ENCODE peak calls at places on chromosomes 11 and 22, in five cellular contexts. V is IMR-90, Y is H1, B is HepG2, D is K562. A is an unnamed sample.

GRCh38 chr22:45974498-45974897 is 2.5 kb downstream of the WNT7B start:
- DNase-seq in D (no peak), Y (no peak), V (no peak), B (no peak), A (peak)

GRCh38 chr11:47124675-47125074 is 52.0 kb downstream of the ARFGAP2 start:
- DNase-seq in Y (no peak), D (no peak), B (no peak), V (no peak), A (no peak)

GRCh38 chr11:10524471-10524870 is 16.5 kb downstream of the RNF141 start:
- DNase-seq in D (no peak), B (no peak), Y (no peak), V (no peak), A (no peak)

GRCh38 chr11:59394186-59394585 is 32.0 kb downstream of the OR5A2 start:
- DNase-seq in B (no peak), V (no peak), Y (no peak), D (no peak), A (no peak)

GRCh38 chr11:100681064-100681502 is 6.0 kb upstream of the ARHGAP42 start:
- DNase-seq in Y (no peak), B (peak), V (peak), D (peak), A (no peak)

GRCh38 chr22:47016636-47017035 is 254.2 kb downstream of the TBC1D22A start:
- DNase-seq in B (no peak), V (no peak), Y (no peak), D (no peak), A (no peak)

GRCh38 chr11:113506893-113507292 is 31.7 kb upstream of the DRD2 start:
- DNase-seq in D (no peak), Y (no peak), B (no peak), V (no peak), A (no peak)

GRCh38 chr11:8069771-8070170 is 11.2 kb upstream of the TUB start:
- DNase-seq in B (no peak), Y (no peak), D (no peak), V (no peak), A (no peak)

GRCh38 chr11:47599821-47600377 is 5.7 kb upstream of the C1QTNF4 start:
- DNase-seq in Y (no peak), V (no peak), B (no peak), D (no peak), A (no peak)

GRCh38 chr11:66070604-66071325 is 693 bp downstream of the PACS1 start:
- DNase-seq in V (peak), Y (no peak), D (peak), B (no peak), A (peak)

GRCh38 chr11:86244063-86244521 is 461 bp upstream of the EED start:
- DNase-seq in D (peak), B (peak), V (peak), Y (peak), A (peak)

GRCh38 chr11:19393119-19393518 is 152.4 kb upstream of the E2F8 start:
- DNase-seq in D (no peak), Y (no peak), B (no peak), V (no peak), A (no peak)

GRCh38 chr11:35859311-35859710 is 84.6 kb upstream of the LDLRAD3 start:
- DNase-seq in B (no peak), V (peak), D (no peak), Y (no peak), A (no peak)

GRCh38 chr11:62555464-62556092 is 9.0 kb upstream of the AHNAK start:
- DNase-seq in Y (no peak), D (peak), V (peak), B (no peak), A (peak)
- TF ChIP-seq MAFK in Y (no peak), D (no peak), V (no peak), B (no peak), A (no peak)

GRCh38 chr11:3096909-3097395 is 39.7 kb upstream of the CARS1 start:
- DNase-seq in D (no peak), B (no peak), Y (no peak), V (no peak), A (no peak)
- TF ChIP-seq MAFK in D (no peak), B (no peak), Y (no peak), V (no peak), A (no peak)

GRCh38 chr11:126346586-126346940 is 8.9 kb upstream of the ST3GAL4 start:
- DNase-seq in Y (no peak), V (no peak), B (no peak), D (no peak), A (no peak)
- TF ChIP-seq MAFK in Y (no peak), V (no peak), B (no peak), D (no peak), A (no peak)

GRCh38 chr22:27687984-27688545 is 113.5 kb downstream of the MN1 start:
- DNase-seq in V (no peak), B (peak), Y (no peak), D (no peak), A (no peak)

GRCh38 chr22:27686534-27686933 is 115.0 kb downstream of the MN1 start:
- DNase-seq in V (peak), D (peak), B (peak), Y (no peak), A (peak)

GRCh38 chr22:27692243-27692642 is 109.3 kb downstream of the MN1 start:
- DNase-seq in V (peak), Y (no peak), B (no peak), D (no peak), A (no peak)

GRCh38 chr22:27690596-27690995 is 111.0 kb downstream of the MN1 start:
- DNase-seq in D (no peak), V (no peak), B (no peak), Y (no peak), A (no peak)

DNA sequence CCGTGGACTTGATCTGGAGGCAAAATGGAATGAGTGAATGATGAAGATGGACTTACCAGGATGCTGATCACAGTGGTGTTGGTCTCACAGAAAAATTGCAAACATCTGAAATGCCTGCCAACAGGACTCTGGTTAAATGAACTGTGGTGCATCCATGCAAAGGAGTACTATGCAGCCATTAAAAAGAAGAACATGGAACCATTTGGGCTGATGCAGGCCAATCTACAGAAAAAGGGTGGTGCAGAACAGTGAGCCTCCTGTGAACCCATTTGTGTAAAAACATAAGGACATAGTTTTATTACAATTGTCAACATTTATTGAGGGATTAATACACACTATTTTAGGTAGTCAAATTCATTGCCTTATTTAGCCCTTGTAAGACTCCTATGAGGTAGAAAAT is 111.9 kb downstream of the MN1 start:
- DNase-seq in D (no peak), B (no peak), Y (no peak), V (no peak), A (no peak)
- TF ChIP-seq MAFK in D (no peak), B (no peak), Y (no peak), V (no peak), A (no peak)

DNA sequence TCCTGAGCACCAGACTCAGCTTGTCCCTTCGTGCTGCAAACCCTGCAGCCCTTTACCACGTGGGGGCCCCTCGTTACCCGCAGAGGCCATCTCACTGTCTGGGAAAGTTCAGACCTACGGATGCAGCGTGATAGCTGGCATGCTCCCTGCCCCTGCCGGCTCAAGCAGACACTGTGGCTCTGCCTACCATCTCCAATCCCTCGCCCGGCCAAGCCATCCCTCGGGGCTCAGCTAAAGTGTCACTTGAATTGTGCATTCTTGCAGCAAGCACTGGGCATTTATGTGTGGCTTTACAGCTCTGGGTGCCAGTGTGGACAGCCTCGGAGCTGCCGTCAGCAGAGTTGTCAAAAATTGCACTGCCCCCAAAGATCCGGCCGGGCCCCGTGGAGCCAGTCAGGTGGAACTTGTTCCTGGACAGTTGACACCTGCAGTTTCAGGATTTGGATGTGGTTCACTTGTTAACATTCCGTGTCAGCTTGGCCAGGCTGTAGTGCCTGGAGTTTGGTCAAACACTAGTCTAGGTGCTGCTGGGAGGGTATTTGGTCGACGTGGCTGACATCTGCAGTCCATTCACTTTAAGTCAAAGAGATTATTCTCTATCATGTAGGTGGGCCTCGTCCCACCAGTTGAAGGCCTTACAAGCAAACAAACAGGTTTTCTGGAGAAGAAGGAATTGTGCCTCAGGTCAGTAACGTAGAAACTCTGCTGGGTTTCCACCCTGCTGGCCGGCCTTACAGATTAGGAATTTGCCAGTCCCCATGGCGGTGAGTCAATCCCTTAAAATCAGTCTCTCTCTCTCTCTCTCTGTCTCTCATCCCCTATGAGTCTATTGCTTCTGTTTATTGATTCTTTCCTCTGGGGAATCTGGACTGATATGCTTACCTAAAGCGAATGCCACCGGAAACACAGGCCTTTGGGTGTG is 75.2 kb upstream of the FGF3 start:
- DNase-seq in V (peak), Y (no peak), D (no peak), B (no peak), A (no peak)
- TF ChIP-seq MAFK in V (no peak), Y (no peak), D (no peak), B (no peak), A (no peak)